ENCODE peak calls at places on chromosome 7, in six cellular contexts. Y is B cell; Q is T follicular helper cell; E is stimulated activated CD4-positive, alpha-beta T cell treated with anti-CD3 and anti-CD28 coated beads, Interleukin-4, amount 100 ng/mL, for 4 hours; D is H54; V is mesenteric fat pad. F is an unnamed sample.

GRCh38 chr7:104914427-104914826 is 99.6 kb upstream of the KMT2E start:
- DNase-seq in V (no peak), Q (no peak), Y (no peak), E (no peak), D (no peak), F (no peak)

GRCh38 chr7:45082031-45082830 is 6.5 kb downstream of the NACAD start:
- DNase-seq in E (no peak), D (no peak), Y (no peak), Q (no peak), V (peak), F (no peak)

GRCh38 chr7:35975851-35976454 is 175.1 kb downstream of the SEPTIN7 start:
- DNase-seq in Q (peak), D (peak), V (no peak), Y (peak), E (peak), F (no peak)

GRCh38 chr7:70356324-70356797 is 758.1 kb downstream of the AUTS2 start:
- DNase-seq in V (no peak), Q (no peak), Y (no peak), E (no peak), D (no peak), F (no peak)

GRCh38 chr7:91852263-91852741 is 28.2 kb downstream of the MTERF1 start:
- DNase-seq in D (no peak), E (no peak), Y (no peak), Q (no peak), V (no peak), F (no peak)

GRCh38 chr7:75879771-75880184 is 944 bp downstream of the RHBDD2 start:
- DNase-seq in V (no peak), Y (no peak), D (no peak), E (peak), Q (peak), F (no peak)

GRCh38 chr7:28473567-28474266 is 61.4 kb downstream of the CREB5 start:
- DNase-seq in Y (no peak), V (no peak), E (no peak), D (no peak), Q (no peak), F (no peak)

GRCh38 chr7:148650232-148650858 is 48.4 kb upstream of the CUL1 start:
- DNase-seq in E (no peak), D (peak), V (no peak), Y (no peak), Q (no peak), F (no peak)

GRCh38 chr7:2003451-2003930 is 229.3 kb downstream of the MAD1L1 start:
- DNase-seq in Q (no peak), D (no peak), E (no peak), V (no peak), Y (no peak), F (no peak)

GRCh38 chr7:75649462-75649861 is 89.3 kb downstream of the HIP1 start:
- DNase-seq in E (no peak), Q (no peak), D (no peak), Y (no peak), V (no peak), F (no peak)

GRCh38 chr7:135800560-135800959 is 51.9 kb upstream of the FAM180A start:
- DNase-seq in Q (no peak), E (no peak), V (no peak), D (no peak), Y (no peak), F (no peak)

GRCh38 chr7:138978541-138979184 is 2.5 kb downstream of the KIAA1549 start:
- DNase-seq in Q (no peak), V (no peak), Y (no peak), D (no peak), E (no peak), F (no peak)

GRCh38 chr7:48875300-48875916 is 48.9 kb upstream of the CDC14C start:
- DNase-seq in V (no peak), E (no peak), Q (no peak), Y (no peak), D (peak), F (no peak)

GRCh38 chr7:149866817-149867447 is 6.8 kb upstream of the ATP6V0E2 start:
- DNase-seq in Y (no peak), D (no peak), V (peak), Q (no peak), E (no peak), F (no peak)

GRCh38 chr7:888081-889024 is 12.0 kb downstream of the GET4 start:
- DNase-seq in V (no peak), D (no peak), E (no peak), Y (peak), Q (no peak), F (no peak)

GRCh38 chr7:6256709-6257535 is 15.5 kb downstream of the CYTH3 start:
- DNase-seq in D (no peak), Q (no peak), Y (no peak), E (peak), V (no peak), F (peak)

GRCh38 chr7:44484482-44485313 is 5.8 kb downstream of the NUDCD3 start:
- DNase-seq in E (no peak), Y (no peak), V (no peak), D (no peak), Q (no peak), F (no peak)

GRCh38 chr7:150829426-150829825 is 22.9 kb upstream of the AOC1 start:
- DNase-seq in V (no peak), Y (no peak), E (no peak), D (no peak), Q (no peak), F (no peak)

GRCh38 chr7:108016841-108017775 is 14.1 kb upstream of the LAMB1 start:
- DNase-seq in Q (no peak), E (no peak), D (no peak), V (no peak), Y (no peak), F (no peak)

GRCh38 chr7:114392686-114393085 is 21.9 kb upstream of the FOXP2 start:
- DNase-seq in Y (no peak), V (no peak), Q (no peak), D (no peak), E (no peak), F (no peak)

GRCh38 chr7:87218941-87219544 is 489 bp downstream of the TMEM243 start:
- DNase-seq in V (no peak), E (peak), Q (no peak), Y (peak), D (no peak), F (no peak)

GRCh38 chr7:33961948-33962347 is 56.6 kb downstream of the BMPER start:
- DNase-seq in D (no peak), Q (no peak), E (no peak), V (no peak), Y (no peak), F (no peak)

GRCh38 chr7:102300643-102301211 is 14.1 kb downstream of the SH2B2 start:
- DNase-seq in D (no peak), E (no peak), Q (no peak), V (no peak), Y (no peak), F (no peak)

GRCh38 chr7:156778201-156778600 is 114.8 kb downstream of the LMBR1 start:
- DNase-seq in V (no peak), D (no peak), E (no peak), Q (no peak), Y (no peak), F (no peak)

GRCh38 chr7:69687739-69688431 is 89.6 kb downstream of the AUTS2 start:
- DNase-seq in D (no peak), V (no peak), Y (no peak), Q (no peak), E (no peak), F (no peak)

GRCh38 chr7:43700059-43700501 is 29.2 kb downstream of the COA1 start:
- DNase-seq in Q (no peak), E (no peak), V (no peak), D (no peak), Y (no peak), F (peak)

GRCh38 chr7:27953361-27953760 is 213.4 kb downstream of the TAX1BP1 start:
- DNase-seq in V (no peak), Y (no peak), D (no peak), Q (no peak), E (no peak), F (no peak)

GRCh38 chr7:69585169-69585568 is 13.1 kb upstream of the AUTS2 start:
- DNase-seq in V (no peak), D (no peak), Q (no peak), Y (no peak), E (no peak), F (no peak)

GRCh38 chr7:2814682-2815522 is 29.2 kb downstream of the GNA12 start:
- DNase-seq in E (no peak), Q (no peak), D (no peak), Y (no peak), V (peak), F (no peak)

GRCh38 chr7:147636553-147636952 is 954.0 kb upstream of the C7orf33 start:
- DNase-seq in Q (no peak), E (no peak), Y (no peak), V (no peak), D (no peak), F (no peak)

GRCh38 chr7:39741942-39742623 is 118.7 kb downstream of the RALA start:
- DNase-seq in Y (no peak), E (peak), Q (peak), V (no peak), D (peak), F (no peak)

GRCh38 chr7:87926581-87927461 is 7.2 kb upstream of the ADAM22 start:
- DNase-seq in Y (no peak), D (no peak), Q (no peak), V (no peak), E (no peak), F (peak)

GRCh38 chr7:36129048-36129534 is 24.0 kb upstream of the EEPD1 start:
- DNase-seq in Y (no peak), D (peak), V (no peak), Q (no peak), E (no peak), F (no peak)

GRCh38 chr7:44581426-44581906 is 565 bp downstream of the TMED4 start:
- DNase-seq in Y (peak), D (no peak), V (no peak), E (peak), Q (peak), F (no peak)

GRCh38 chr7:105352018-105352612 is 36.6 kb downstream of the SRPK2 start:
- DNase-seq in E (peak), Y (peak), Q (peak), D (peak), V (no peak), F (peak)

GRCh38 chr7:116177009-116177408 is 33.3 kb upstream of the TES start:
- DNase-seq in Q (no peak), E (no peak), Y (no peak), D (no peak), V (no peak), F (no peak)

GRCh38 chr7:151888716-151889115 is 11.8 kb upstream of the PRKAG2 start:
- DNase-seq in Q (no peak), E (no peak), V (no peak), Y (no peak), D (no peak), F (no peak)

F was measured in GM06990.